ENCODE peak calls at places on chromosomes 4 and X, in eight cellular contexts. S, W, T, N, P, R, K and L are unnamed samples.
A peak's percentile ranks its signal among the peaks of the same experiment; 100 is the strongest.

GRCh38 chrX:68935362-68935761 is 106.5 kb downstream of the EFNB1 start:
- DNase-seq in S (no peak), K (no peak), R (peak; percentile 32), W (no peak), T (no peak), P (no peak), N (no peak), L (peak; percentile 71)

GRCh38 chr4:174365018-174365587 is 81.4 kb downstream of the CEP44 start:
- DNase-seq in K (peak; percentile 50), T (no peak), P (no peak), W (peak; percentile 54), N (peak; percentile 20), R (no peak), S (no peak), L (peak; percentile 41)

GRCh38 chrX:129808163-129808828 is 28.5 kb downstream of the SASH3 start:
- DNase-seq in S (no peak), N (no peak), T (no peak), R (no peak), P (no peak), W (no peak), K (no peak), L (no peak)

GRCh38 chr4:6470502-6471302 is 1.7 kb downstream of the PPP2R2C start:
- DNase-seq in K (peak; percentile 53), P (peak; percentile 67), S (peak; percentile 84), W (peak; percentile 26), T (peak; percentile 62), N (peak; percentile 74), R (peak; percentile 30), L (peak; percentile 12)

GRCh38 chr4:40546506-40546905 is 83.2 kb downstream of the RBM47 start:
- DNase-seq in S (no peak), K (no peak), P (no peak), N (no peak), W (no peak), T (no peak), R (no peak), L (no peak)

GRCh38 chr4:42280327-42281095 is 116.8 kb upstream of the SHISA3 start:
- DNase-seq in K (peak; percentile 54), P (no peak), R (no peak), T (no peak), S (no peak), W (peak; percentile 35), N (no peak), L (peak; percentile 24)

GRCh38 chrX:14027031-14027430 is 2.7 kb downstream of the GEMIN8 start:
- DNase-seq in P (peak; percentile 15), N (no peak), S (peak; percentile 83), K (peak; percentile 13), T (no peak), R (peak; percentile 81), W (no peak), L (peak; percentile 49)

GRCh38 chrX:145825896-145826295 is 8.3 kb downstream of the SLITRK2 start:
- DNase-seq in K (peak; percentile 28), S (no peak), N (no peak), P (peak; percentile 65), W (peak; percentile 56), T (no peak), R (no peak), L (peak; percentile 1)

GRCh38 chr4:37453004-37453360 is 208.4 kb downstream of the NWD2 start:
- DNase-seq in W (peak; percentile 82), K (peak; percentile 82), S (no peak), R (peak; percentile 64), P (peak; percentile 82), N (peak; percentile 66), T (no peak), L (peak; percentile 86)

GRCh38 chr4:72319596-72319995 is 249.4 kb downstream of the ADAMTS3 start:
- DNase-seq in K (no peak), T (no peak), N (no peak), P (no peak), R (peak; percentile 90), S (no peak), W (no peak), L (peak; percentile 86)

GRCh38 chr4:74886490-74886889 is 46.4 kb upstream of the PARM1 start:
- DNase-seq in S (no peak), R (peak; percentile 97), T (no peak), K (no peak), W (no peak), N (peak; percentile 8), P (no peak), L (peak; percentile 98)

GRCh38 chr4:184747034-184747830 is 13.3 kb upstream of the CENPU start:
- DNase-seq in N (peak; percentile 78), P (no peak), S (no peak), K (peak; percentile 27), R (peak; percentile 53), T (no peak), W (no peak), L (peak; percentile 52)

GRCh38 chr4:147968641-147969040 is 236.8 kb downstream of the ARHGAP10 start:
- DNase-seq in R (no peak), T (no peak), K (no peak), S (no peak), P (no peak), W (no peak), N (no peak), L (no peak)

GRCh38 chrX:31392541-31392940 is 320.7 kb upstream of the FTHL17 start:
- DNase-seq in N (no peak), S (no peak), P (no peak), T (no peak), K (no peak), W (no peak), R (no peak), L (no peak)

GRCh38 chrX:30301977-30302376 is 7.2 kb downstream of the NR0B1 start:
- DNase-seq in R (peak; percentile 47), K (no peak), P (no peak), N (peak; percentile 29), T (no peak), W (peak; percentile 70), S (no peak), L (peak; percentile 59)

GRCh38 chr4:498328-498919 is 532 bp downstream of the ZNF721 start:
- DNase-seq in S (no peak), R (no peak), T (no peak), W (no peak), K (peak; percentile 17), N (no peak), P (no peak), L (no peak)

GRCh38 chr4:94852601-94853000 is 94.8 kb downstream of the BMPR1B start:
- DNase-seq in P (no peak), K (no peak), W (no peak), R (no peak), T (no peak), N (no peak), S (no peak), L (no peak)

GRCh38 chr4:54709281-54709854 is 51.6 kb downstream of the KIT start:
- DNase-seq in P (no peak), S (no peak), K (peak; percentile 72), R (no peak), N (no peak), T (no peak), W (no peak), L (no peak)

GRCh38 chr4:165461176-165461835 is 82.5 kb downstream of the CPE start:
- DNase-seq in P (peak; percentile 75), R (no peak), T (no peak), W (no peak), K (no peak), N (no peak), S (no peak), L (peak; percentile 18)

GRCh38 chr4:138344064-138344463 is 101.9 kb upstream of the SLC7A11 start:
- DNase-seq in S (no peak), N (no peak), R (no peak), T (no peak), W (no peak), K (peak; percentile 65), P (no peak), L (no peak)

GRCh38 chrX:6861456-6861855 is 286.1 kb upstream of the STS start:
- DNase-seq in T (no peak), S (no peak), P (no peak), W (no peak), R (no peak), K (no peak), N (no peak), L (no peak)

GRCh38 chrX:150119323-150119722 is 181.0 kb upstream of the EOLA2 start:
- DNase-seq in P (no peak), K (no peak), N (no peak), R (no peak), W (no peak), T (no peak), S (no peak), L (no peak)

GRCh38 chr4:5127556-5127955 is 76.3 kb downstream of the STK32B start:
- DNase-seq in K (no peak), R (no peak), W (no peak), P (no peak), S (no peak), N (no peak), T (no peak), L (no peak)

DNA sequence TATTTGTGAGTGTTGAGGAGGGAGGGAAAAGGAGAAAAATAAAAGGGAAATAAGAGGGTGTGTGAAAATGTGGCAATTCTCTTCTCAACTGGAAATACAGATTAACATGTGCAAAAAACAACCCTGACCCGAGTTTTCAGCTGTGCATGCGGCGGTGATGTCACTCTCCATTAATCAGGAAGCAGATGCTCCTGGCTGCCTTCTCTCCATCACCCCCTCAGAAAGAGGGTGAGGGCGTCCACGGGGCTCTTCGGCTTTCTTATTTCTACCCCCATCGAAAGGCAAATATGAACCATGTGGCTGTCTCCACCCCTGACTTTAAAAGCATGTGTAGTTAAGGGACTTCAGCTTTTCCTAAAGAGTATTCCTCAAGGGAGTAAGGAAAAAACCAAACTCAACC is 219.6 kb downstream of the MAML3 start:
- DNase-seq in P (no peak), W (no peak), T (no peak), K (no peak), S (no peak), R (no peak), N (no peak), L (peak; percentile 16)
- H3K4me3 ChIP-seq in P (no peak overlapping the region), W (no peak overlapping the region), T (no peak overlapping the region), K (no peak overlapping the region), S (no peak overlapping the region), R (no peak overlapping the region), N (no peak overlapping the region), L (no peak overlapping the region)

GRCh38 chr4:2396781-2397368 is 21.6 kb downstream of the ZFYVE28 start:
- DNase-seq in S (no peak), W (no peak), R (no peak), P (no peak), T (no peak), N (no peak), K (no peak), L (no peak)
- TF ChIP-seq CTCF in S (no peak), W (no peak), R (no peak), P (no peak), T (no peak), N (no peak), K (no peak), L (peak; percentile 10)

DNA sequence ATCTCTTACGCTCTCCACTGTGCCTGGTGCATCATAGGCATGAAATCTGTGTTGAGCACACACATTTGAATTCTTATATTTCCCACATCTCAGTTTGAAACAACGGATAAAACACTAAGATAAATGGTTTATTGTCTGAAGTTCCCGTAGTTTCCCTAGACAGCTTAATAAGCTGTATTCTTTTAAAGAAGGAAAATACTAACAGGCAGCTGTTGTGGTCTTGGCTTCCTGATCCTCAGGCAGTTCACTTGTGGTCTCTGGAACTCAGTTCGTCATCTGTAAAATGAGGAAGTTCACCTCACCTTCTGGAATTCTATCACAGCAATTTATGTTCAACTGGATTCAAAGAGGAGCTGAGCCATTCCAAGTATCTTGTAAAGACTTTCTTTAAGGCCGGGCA is 1805.6 kb upstream of the TENM3 start:
- DNase-seq in S (no peak), W (no peak), P (no peak), K (peak; percentile 4), N (no peak), R (no peak), T (no peak), L (no peak)
- H3K4me3 ChIP-seq in S (no peak overlapping the region), W (no peak overlapping the region), P (no peak overlapping the region), K (no peak overlapping the region), N (no peak overlapping the region), R (no peak overlapping the region), T (no peak overlapping the region), L (no peak overlapping the region)

GRCh38 chrX:132948648-132949260 is 9.7 kb downstream of the HS6ST2 start:
- DNase-seq in K (peak; percentile 23), W (peak; percentile 64), R (no peak), P (no peak), S (no peak), T (no peak), N (no peak), L (no peak)
- TF ChIP-seq CTCF in K (peak; percentile 32), W (peak; percentile 11), R (peak; percentile 26), P (no peak), S (peak; percentile 8), T (no peak), N (peak; percentile 63), L (peak; percentile 24)